ENCODE peak calls at places on chromosomes 11 and 22, in seven cellular contexts. U, S, O, C, E, V and B are unnamed samples.

GRCh38 chr22:50001388-50002231 is 11.0 kb downstream of the IL17REL start:
- DNase-seq in V (no peak), E (no peak), O (no peak), S (no peak), U (no peak), C (no peak), B (no peak)

GRCh38 chr11:68271023-68271780 is 571 bp downstream of the C11orf24 start:
- DNase-seq in S (no peak), E (peak; percentile 82), C (peak; percentile 61), O (peak; percentile 83), U (peak; percentile 70), V (peak; percentile 74), B (peak; percentile 94)

GRCh38 chr22:24140357-24140756 is 40.9 kb upstream of the SUSD2 start:
- DNase-seq in U (no peak), E (no peak), S (no peak), C (no peak), O (peak; percentile 40), V (no peak), B (no peak)

GRCh38 chr22:24485608-24486007 is 9.5 kb upstream of the UPB1 start:
- DNase-seq in V (no peak), U (no peak), C (no peak), S (no peak), E (no peak), O (no peak), B (peak; percentile 18)

GRCh38 chr11:68191661-68192579 is 21.2 kb downstream of the KMT5B start:
- DNase-seq in O (peak; percentile 31), C (no peak), S (no peak), E (no peak), U (no peak), V (no peak), B (no peak)

GRCh38 chr11:16782226-16782919 is 43.9 kb downstream of the C11orf58 start:
- DNase-seq in O (no peak), U (no peak), E (no peak), C (no peak), S (no peak), V (no peak), B (no peak)

GRCh38 chr11:96123301-96123700 is 199.4 kb upstream of the MTMR2 start:
- DNase-seq in V (no peak), C (no peak), S (no peak), U (no peak), O (no peak), E (no peak), B (no peak)

GRCh38 chr11:133927690-133928627 is 28.8 kb downstream of the IGSF9B start:
- DNase-seq in S (no peak), O (peak; percentile 39), V (peak; percentile 89), E (peak; percentile 36), C (no peak), U (peak; percentile 75), B (peak; percentile 73)

GRCh38 chr11:57499413-57499982 is 16.0 kb downstream of the SLC43A1 start:
- DNase-seq in O (peak; percentile 82), U (peak; percentile 100), V (peak; percentile 98), C (peak; percentile 61), S (no peak), E (peak; percentile 84), B (peak; percentile 98)

GRCh38 chr11:44426119-44426518 is 116.2 kb upstream of the ALX4 start:
- DNase-seq in V (no peak), E (no peak), O (no peak), C (no peak), U (no peak), S (no peak), B (no peak)

GRCh38 chr11:70146309-70146708 is 56.8 kb upstream of the FADD start:
- DNase-seq in V (no peak), S (no peak), O (no peak), E (no peak), C (no peak), U (no peak), B (no peak)

GRCh38 chr11:71129624-71130023 is 122.8 kb downstream of the SHANK2 start:
- DNase-seq in S (no peak), U (no peak), V (no peak), E (no peak), C (no peak), O (no peak), B (no peak)

GRCh38 chr11:46207270-46207669 is 70.2 kb upstream of the CREB3L1 start:
- DNase-seq in E (no peak), S (no peak), C (no peak), U (no peak), V (no peak), O (no peak), B (no peak)

GRCh38 chr11:46208803-46209202 is 68.7 kb upstream of the CREB3L1 start:
- DNase-seq in U (no peak), S (no peak), E (no peak), V (no peak), O (no peak), C (no peak), B (no peak)

GRCh38 chr11:46212720-46213119 is 64.7 kb upstream of the CREB3L1 start:
- DNase-seq in V (no peak), O (no peak), E (no peak), C (no peak), U (no peak), S (no peak), B (no peak)

GRCh38 chr11:46210133-46210636 is 67.3 kb upstream of the CREB3L1 start:
- DNase-seq in V (peak; percentile 35), O (peak; percentile 72), E (peak; percentile 27), S (peak; percentile 15), C (no peak), U (no peak), B (peak; percentile 25)

DNA sequence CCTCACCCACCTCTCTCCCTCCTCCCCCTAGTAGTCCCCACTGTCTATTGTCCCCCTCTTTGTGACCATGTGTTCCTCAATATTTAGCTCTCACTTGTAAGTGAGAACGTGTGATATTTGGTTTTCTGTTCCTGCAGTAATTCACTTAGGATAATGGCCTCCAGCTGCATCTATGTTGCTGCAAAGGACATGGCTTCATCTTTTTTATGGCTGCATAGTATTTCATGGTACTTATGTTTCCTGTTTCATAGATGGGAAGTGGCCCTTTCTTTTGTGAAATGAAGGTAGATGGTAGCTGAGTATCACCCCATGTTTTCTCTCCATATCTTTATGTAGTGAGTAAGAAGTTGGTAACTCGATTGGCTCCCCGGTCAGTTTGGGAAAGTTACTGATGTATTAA is 66.6 kb upstream of the CREB3L1 start:
- DNase-seq in C (no peak), V (no peak), U (no peak), O (no peak), E (no peak), S (no peak), B (no peak)
- TF ChIP-seq CEBPB in C (no peak), V (no peak), U (no peak), O (no peak), E (no peak), S (no peak), B (no peak)

DNA sequence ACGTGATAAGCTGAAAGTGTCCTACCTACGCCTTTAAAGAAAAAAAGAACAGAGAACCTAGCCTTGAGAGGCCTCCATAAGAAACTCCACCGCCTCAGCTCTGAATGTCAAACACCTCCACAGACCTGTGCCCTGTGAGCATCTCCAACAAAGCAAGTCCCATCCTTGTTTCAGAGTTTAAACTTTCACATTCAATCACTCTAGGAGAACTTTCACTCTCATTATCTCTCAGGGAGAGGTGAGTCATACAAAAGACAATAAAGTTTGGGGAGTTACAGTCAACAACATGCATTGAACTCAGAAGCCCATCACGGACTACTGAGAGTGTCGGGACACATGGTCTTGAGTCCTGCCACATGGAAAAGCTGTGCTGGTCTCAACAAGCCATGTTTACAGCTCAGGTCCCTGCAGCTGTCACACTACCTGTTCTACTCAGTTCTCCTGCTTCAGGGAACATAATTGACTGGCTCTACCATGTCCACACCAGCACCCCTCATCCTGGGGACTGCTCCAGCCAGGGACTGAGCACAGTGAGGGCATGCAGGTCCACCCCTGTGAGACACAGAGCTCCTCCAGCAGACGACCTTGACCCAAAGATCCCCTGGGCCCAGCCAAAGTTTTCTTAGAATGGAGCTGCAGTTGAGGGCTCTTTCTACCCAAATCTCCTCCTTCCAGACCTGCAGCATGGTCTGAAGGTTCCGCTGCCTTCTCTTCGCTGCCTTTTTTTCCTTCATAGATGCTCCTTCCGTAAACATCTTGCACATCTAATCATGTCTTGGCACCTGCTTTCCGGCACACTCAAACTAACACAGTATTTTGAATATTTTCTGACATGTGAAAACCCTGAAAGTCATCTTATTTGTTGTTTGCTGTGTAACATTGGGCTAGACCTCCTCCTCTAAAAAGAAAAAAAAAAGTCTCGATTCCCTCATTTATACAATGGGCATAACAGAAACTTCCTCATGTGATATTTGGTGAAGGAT is 114.9 kb downstream of the ETS1 start:
- DNase-seq in E (peak; percentile 35), C (no peak), S (peak; percentile 93), U (no peak), O (peak; percentile 79), V (no peak), B (no peak)
- TF ChIP-seq CEBPB in E (no peak), C (no peak), S (no peak), U (no peak), O (no peak), V (no peak), B (no peak)

DNA sequence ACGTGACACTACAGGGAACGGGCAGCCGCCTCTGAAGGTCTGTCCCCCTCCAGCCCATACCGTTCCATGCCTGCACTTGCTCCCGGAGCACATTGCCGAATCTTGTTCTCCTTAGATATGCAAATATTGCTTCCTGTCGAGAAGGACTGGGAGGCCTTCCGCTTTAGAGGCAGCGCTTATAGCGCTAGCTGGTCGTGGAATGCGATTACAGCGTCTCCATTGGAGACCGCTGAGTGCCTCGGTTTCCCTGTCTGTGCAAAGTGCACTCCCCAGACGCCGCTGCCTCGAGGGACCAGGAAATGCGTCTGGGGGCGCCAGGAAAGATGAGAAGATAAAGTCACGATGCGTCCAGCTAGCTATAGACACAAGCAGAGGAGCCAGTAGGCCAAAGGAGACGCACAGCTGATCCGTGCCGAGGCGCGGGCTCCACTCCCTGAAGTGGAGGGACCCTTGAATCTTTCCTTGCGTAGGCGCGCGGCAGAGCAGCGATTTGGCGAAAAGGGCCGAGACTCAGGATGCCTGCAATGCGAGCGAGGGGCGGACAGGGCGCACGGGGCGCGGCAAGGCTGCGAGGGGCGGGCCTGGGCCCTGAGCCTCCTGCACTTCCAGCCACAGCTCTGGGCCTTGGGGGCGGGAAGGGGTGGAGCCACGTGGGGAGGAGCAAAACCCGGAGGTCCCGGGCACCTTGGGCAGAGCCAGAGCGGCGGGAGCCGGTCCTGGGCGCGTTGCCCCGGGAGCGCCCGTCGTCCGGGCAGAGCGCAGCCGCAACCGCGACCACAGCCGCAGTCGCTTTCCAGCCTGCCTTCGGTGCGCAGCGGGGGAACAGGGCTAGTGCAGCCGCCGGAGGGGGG is at the start of gene RASSF10:
- DNase-seq in U (no peak), O (no peak), E (no peak), C (no peak), S (no peak), V (peak; percentile 95), B (peak; percentile 89)
- TF ChIP-seq CEBPB in U (no peak), O (no peak), E (no peak), C (no peak), S (no peak), V (no peak), B (no peak)

DNA sequence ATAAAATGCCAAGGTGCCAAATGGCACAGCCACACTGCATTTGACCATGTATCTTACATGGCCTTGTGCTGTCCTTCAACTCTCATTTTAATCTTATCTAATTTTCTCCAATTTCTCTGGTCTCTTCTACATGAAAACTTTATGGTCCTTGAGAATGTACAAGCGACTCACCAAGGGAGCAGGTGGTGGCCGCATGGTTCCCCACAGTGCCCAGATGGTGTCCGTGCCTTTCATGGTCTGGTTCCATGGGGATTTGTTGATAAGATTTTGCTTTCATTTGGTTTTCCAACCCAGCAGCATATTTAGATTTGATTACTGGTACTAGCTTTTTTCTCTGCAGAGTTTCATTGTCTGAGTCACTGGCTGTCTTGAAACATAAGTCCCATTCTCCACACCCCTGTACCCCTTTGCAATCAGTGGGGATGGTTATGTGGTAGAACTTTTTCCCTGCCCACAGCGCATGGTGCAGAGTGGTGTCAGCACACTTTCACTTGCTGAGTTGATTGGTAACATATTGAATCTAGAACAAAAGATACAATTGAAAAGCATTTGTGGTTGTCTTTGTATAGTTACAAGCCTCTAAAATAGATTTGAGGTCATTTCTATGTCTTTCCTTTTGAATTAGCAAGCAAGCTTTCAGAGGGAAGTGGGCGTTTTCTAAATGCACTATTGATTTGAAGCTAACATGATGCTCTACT is 24.1 kb downstream of the ZNRF3 start:
- DNase-seq in C (no peak), U (no peak), V (no peak), S (peak; percentile 89), E (no peak), O (peak; percentile 16), B (no peak)
- TF ChIP-seq CEBPB in C (no peak), U (no peak), V (no peak), S (peak; percentile 57), E (no peak), O (no peak), B (no peak)